ENCODE peak calls at places on chromosomes 3 and 15, in ten cellular contexts. One of them, this sample, is unnamed.

GRCh38 chr3:142857056-142857455 is 31.8 kb downstream of the PCOLCE2 start:
- DNase-seq in thoracic aorta: no peak
- DNase-seq in body of pancreas: peak; percentile 85
- DNase-seq in GM23248: peak; percentile 22
- DNase-seq in HepG2: peak; percentile 57
- DNase-seq in testis: peak; percentile 70
- DNase-seq in tibial artery: no peak
- DNase-seq in CD8-positive, alpha-beta memory T cell: no peak
- DNase-seq in PC-3: peak; percentile 52
- DNase-seq in stomach: peak; percentile 58
- DNase-seq in this sample: no peak

GRCh38 chr3:131794766-131795381 is 239.9 kb downstream of the CPNE4 start:
- DNase-seq in thoracic aorta: no peak
- DNase-seq in body of pancreas: peak; percentile 43
- DNase-seq in GM23248: peak; percentile 75
- DNase-seq in HepG2: peak; percentile 24
- DNase-seq in testis: peak; percentile 59
- DNase-seq in tibial artery: no peak
- DNase-seq in CD8-positive, alpha-beta memory T cell: no peak
- DNase-seq in PC-3: peak; percentile 76
- DNase-seq in stomach: no peak
- DNase-seq in this sample: no peak

GRCh38 chr3:149620291-149621020 is 37.4 kb downstream of the WWTR1 start:
- DNase-seq in thoracic aorta: no peak
- DNase-seq in body of pancreas: no peak
- DNase-seq in GM23248: peak; percentile 91
- DNase-seq in HepG2: no peak
- DNase-seq in testis: peak; percentile 44
- DNase-seq in tibial artery: no peak
- DNase-seq in CD8-positive, alpha-beta memory T cell: no peak
- DNase-seq in PC-3: peak; percentile 26
- DNase-seq in stomach: no peak
- DNase-seq in this sample: no peak

GRCh38 chr3:47012342-47013230 is 33.1 kb downstream of the NBEAL2 start:
- DNase-seq in thoracic aorta: no peak
- DNase-seq in body of pancreas: peak; percentile 46
- DNase-seq in GM23248: no peak
- DNase-seq in HepG2: no peak
- DNase-seq in testis: peak; percentile 12
- DNase-seq in tibial artery: no peak
- DNase-seq in CD8-positive, alpha-beta memory T cell: no peak
- DNase-seq in PC-3: no peak
- DNase-seq in stomach: peak; percentile 59
- DNase-seq in this sample: no peak

GRCh38 chr15:63544253-63545026 is 40.0 kb downstream of the USP3 start:
- DNase-seq in thoracic aorta: no peak
- DNase-seq in body of pancreas: no peak
- DNase-seq in GM23248: no peak
- DNase-seq in HepG2: no peak
- DNase-seq in testis: no peak
- DNase-seq in tibial artery: no peak
- DNase-seq in CD8-positive, alpha-beta memory T cell: no peak
- DNase-seq in PC-3: no peak
- DNase-seq in stomach: no peak
- DNase-seq in this sample: no peak

GRCh38 chr3:78825858-78826215 is 942.0 kb downstream of the ROBO1 start:
- DNase-seq in thoracic aorta: no peak
- DNase-seq in body of pancreas: no peak
- DNase-seq in GM23248: peak; percentile 15
- DNase-seq in HepG2: no peak
- DNase-seq in testis: no peak
- DNase-seq in tibial artery: no peak
- DNase-seq in CD8-positive, alpha-beta memory T cell: no peak
- DNase-seq in PC-3: no peak
- DNase-seq in stomach: no peak
- DNase-seq in this sample: no peak

GRCh38 chr3:39705351-39705900 is 104.0 kb upstream of the MYRIP start:
- DNase-seq in thoracic aorta: no peak
- DNase-seq in body of pancreas: no peak
- DNase-seq in GM23248: peak; percentile 33
- DNase-seq in HepG2: no peak
- DNase-seq in testis: no peak
- DNase-seq in tibial artery: no peak
- DNase-seq in CD8-positive, alpha-beta memory T cell: no peak
- DNase-seq in PC-3: peak; percentile 8
- DNase-seq in stomach: no peak
- DNase-seq in this sample: no peak

GRCh38 chr15:61049934-61050333 is 179.2 kb downstream of the RORA start:
- DNase-seq in thoracic aorta: no peak
- DNase-seq in body of pancreas: no peak
- DNase-seq in GM23248: no peak
- DNase-seq in HepG2: peak; percentile 24
- DNase-seq in testis: no peak
- DNase-seq in tibial artery: no peak
- DNase-seq in CD8-positive, alpha-beta memory T cell: no peak
- DNase-seq in PC-3: peak; percentile 66
- DNase-seq in stomach: peak; percentile 44
- DNase-seq in this sample: no peak

GRCh38 chr15:58797505-58797904 is 26.4 kb downstream of the MINDY2 start:
- DNase-seq in thoracic aorta: no peak
- DNase-seq in body of pancreas: no peak
- DNase-seq in GM23248: no peak
- DNase-seq in HepG2: no peak
- DNase-seq in testis: no peak
- DNase-seq in tibial artery: no peak
- DNase-seq in CD8-positive, alpha-beta memory T cell: no peak
- DNase-seq in PC-3: no peak
- DNase-seq in stomach: no peak
- DNase-seq in this sample: no peak

GRCh38 chr15:55799287-55800212 is 56.6 kb upstream of the PRTG start:
- DNase-seq in thoracic aorta: no peak
- DNase-seq in body of pancreas: peak; percentile 20
- DNase-seq in GM23248: peak; percentile 66
- DNase-seq in HepG2: peak; percentile 46
- DNase-seq in testis: peak; percentile 75
- DNase-seq in tibial artery: no peak
- DNase-seq in CD8-positive, alpha-beta memory T cell: no peak
- DNase-seq in PC-3: peak; percentile 43
- DNase-seq in stomach: peak; percentile 27
- DNase-seq in this sample: no peak

GRCh38 chr15:63528138-63528659 is 23.8 kb downstream of the USP3 start:
- DNase-seq in thoracic aorta: no peak
- DNase-seq in body of pancreas: no peak
- DNase-seq in GM23248: peak; percentile 18
- DNase-seq in HepG2: no peak
- DNase-seq in testis: no peak
- DNase-seq in tibial artery: no peak
- DNase-seq in CD8-positive, alpha-beta memory T cell: no peak
- DNase-seq in PC-3: no peak
- DNase-seq in stomach: no peak
- DNase-seq in this sample: no peak

GRCh38 chr3:47365213-47366153 is 15.3 kb upstream of the PTPN23 start:
- DNase-seq in thoracic aorta: no peak
- DNase-seq in body of pancreas: peak; percentile 21
- DNase-seq in GM23248: peak; percentile 81
- DNase-seq in HepG2: no peak
- DNase-seq in testis: no peak
- DNase-seq in tibial artery: no peak
- DNase-seq in CD8-positive, alpha-beta memory T cell: no peak
- DNase-seq in PC-3: peak; percentile 86
- DNase-seq in stomach: peak; percentile 44
- DNase-seq in this sample: no peak

GRCh38 chr3:158532099-158532734 is 38.8 kb upstream of the MLF1 start:
- DNase-seq in thoracic aorta: no peak
- DNase-seq in body of pancreas: no peak
- DNase-seq in GM23248: peak; percentile 67
- DNase-seq in HepG2: peak; percentile 44
- DNase-seq in testis: peak; percentile 23
- DNase-seq in tibial artery: no peak
- DNase-seq in CD8-positive, alpha-beta memory T cell: no peak
- DNase-seq in PC-3: peak; percentile 53
- DNase-seq in stomach: no peak
- DNase-seq in this sample: no peak

GRCh38 chr3:54649551-54649950 is 278.3 kb downstream of the LRTM1 start:
- DNase-seq in thoracic aorta: no peak
- DNase-seq in body of pancreas: no peak
- DNase-seq in GM23248: no peak
- DNase-seq in HepG2: no peak
- DNase-seq in testis: no peak
- DNase-seq in tibial artery: no peak
- DNase-seq in CD8-positive, alpha-beta memory T cell: no peak
- DNase-seq in PC-3: no peak
- DNase-seq in stomach: no peak
- DNase-seq in this sample: no peak

GRCh38 chr3:101913173-101913572 is 63.9 kb downstream of the NFKBIZ start:
- DNase-seq in thoracic aorta: no peak
- DNase-seq in body of pancreas: no peak
- DNase-seq in GM23248: no peak
- DNase-seq in HepG2: no peak
- DNase-seq in testis: no peak
- DNase-seq in tibial artery: no peak
- DNase-seq in CD8-positive, alpha-beta memory T cell: no peak
- DNase-seq in PC-3: peak; percentile 79
- DNase-seq in stomach: no peak
- DNase-seq in this sample: no peak
- H3K27ac ChIP-seq in thoracic aorta: no peak overlapping the region
- H3K27ac ChIP-seq in body of pancreas: no peak overlapping the region
- H3K27ac ChIP-seq in GM23248: no peak overlapping the region
- H3K27ac ChIP-seq in HepG2: no peak overlapping the region
- H3K27ac ChIP-seq in testis: no peak overlapping the region
- H3K27ac ChIP-seq in tibial artery: no peak overlapping the region
- H3K27ac ChIP-seq in CD8-positive, alpha-beta memory T cell: no peak overlapping the region
- H3K27ac ChIP-seq in PC-3: peak overlapping the region; percentile 80
- H3K27ac ChIP-seq in stomach: no peak overlapping the region
- H3K27ac ChIP-seq in this sample: no peak overlapping the region

GRCh38 chr3:141547791-141548190 is 61.0 kb downstream of the RASA2 start:
- DNase-seq in thoracic aorta: no peak
- DNase-seq in body of pancreas: no peak
- DNase-seq in GM23248: no peak
- DNase-seq in HepG2: no peak
- DNase-seq in testis: no peak
- DNase-seq in tibial artery: no peak
- DNase-seq in CD8-positive, alpha-beta memory T cell: no peak
- DNase-seq in PC-3: no peak
- DNase-seq in stomach: no peak
- DNase-seq in this sample: no peak
- H3K9me3 ChIP-seq in thoracic aorta: peaks cover 4% of the 10 kb centered on the region
- H3K9me3 ChIP-seq in body of pancreas: no peaks in the 10 kb centered on the region
- H3K9me3 ChIP-seq in GM23248: no peaks in the 10 kb centered on the region
- H3K9me3 ChIP-seq in HepG2: no peaks in the 10 kb centered on the region
- H3K9me3 ChIP-seq in testis: no peaks in the 10 kb centered on the region
- H3K9me3 ChIP-seq in tibial artery: peaks cover 4% of the 10 kb centered on the region
- H3K9me3 ChIP-seq in CD8-positive, alpha-beta memory T cell: peaks cover 4% of the 10 kb centered on the region
- H3K9me3 ChIP-seq in PC-3: no peaks in the 10 kb centered on the region
- H3K9me3 ChIP-seq in stomach: peaks cover 10% of the 10 kb centered on the region
- H3K9me3 ChIP-seq in this sample: peaks cover 11% of the 10 kb centered on the region

DNA sequence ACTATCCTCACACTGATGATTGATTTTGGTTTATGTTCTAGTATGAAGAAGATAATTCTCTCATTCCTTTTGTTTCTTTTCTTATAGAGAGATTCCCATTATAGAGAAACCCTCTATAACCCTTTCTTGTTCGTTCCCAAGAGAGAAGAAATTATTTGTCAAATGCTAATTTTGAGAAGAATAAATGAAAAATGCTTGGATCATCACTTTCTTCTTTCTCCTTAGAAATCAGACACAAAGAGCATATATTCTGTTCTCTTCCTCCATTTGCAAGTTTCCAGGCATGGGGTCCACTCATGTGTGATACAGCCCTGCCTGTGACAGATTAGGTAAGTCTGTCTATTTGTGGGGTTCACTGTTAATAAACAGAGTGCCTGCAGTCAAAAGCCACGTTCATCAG is 222.6 kb upstream of the NECTIN3 start:
- DNase-seq in thoracic aorta: no peak
- DNase-seq in body of pancreas: no peak
- DNase-seq in GM23248: no peak
- DNase-seq in HepG2: no peak
- DNase-seq in testis: no peak
- DNase-seq in tibial artery: no peak
- DNase-seq in CD8-positive, alpha-beta memory T cell: no peak
- DNase-seq in PC-3: no peak
- DNase-seq in stomach: no peak
- DNase-seq in this sample: no peak
- H3K27me3 ChIP-seq in thoracic aorta: no peaks in the 10 kb centered on the region
- H3K27me3 ChIP-seq in body of pancreas: no peaks in the 10 kb centered on the region
- H3K27me3 ChIP-seq in GM23248: no peaks in the 10 kb centered on the region
- H3K27me3 ChIP-seq in HepG2: no peaks in the 10 kb centered on the region
- H3K27me3 ChIP-seq in testis: no peaks in the 10 kb centered on the region
- H3K27me3 ChIP-seq in tibial artery: no peaks in the 10 kb centered on the region
- H3K27me3 ChIP-seq in CD8-positive, alpha-beta memory T cell: no peaks in the 10 kb centered on the region
- H3K27me3 ChIP-seq in PC-3: no peaks in the 10 kb centered on the region
- H3K27me3 ChIP-seq in stomach: no peaks in the 10 kb centered on the region
- H3K27me3 ChIP-seq in this sample: no peaks in the 10 kb centered on the region

DNA sequence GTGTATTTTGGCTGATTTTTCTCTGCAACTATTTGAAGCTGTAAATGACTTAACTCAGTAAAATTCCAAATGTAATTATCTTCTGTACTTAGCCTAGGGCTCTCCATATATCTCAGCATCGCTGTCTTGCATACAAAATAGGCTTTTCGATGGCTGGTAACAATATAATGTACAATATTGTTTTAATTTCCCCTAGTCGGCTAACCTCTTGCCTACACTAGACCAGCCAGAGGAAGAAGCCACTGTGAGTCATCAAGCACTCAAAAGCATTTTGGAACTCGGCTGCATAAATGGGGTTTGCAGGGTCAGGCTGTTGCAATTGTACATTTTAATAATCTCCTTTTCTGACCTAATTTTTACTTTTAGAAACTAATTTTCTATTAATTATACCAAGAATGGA is 583.8 kb downstream of the FOXP1 start:
- DNase-seq in thoracic aorta: no peak
- DNase-seq in body of pancreas: peak; percentile 29
- DNase-seq in GM23248: peak; percentile 92
- DNase-seq in HepG2: no peak
- DNase-seq in testis: no peak
- DNase-seq in tibial artery: no peak
- DNase-seq in CD8-positive, alpha-beta memory T cell: no peak
- DNase-seq in PC-3: peak; percentile 75
- DNase-seq in stomach: no peak
- DNase-seq in this sample: no peak
- H3K27ac ChIP-seq in thoracic aorta: no peak overlapping the region
- H3K27ac ChIP-seq in body of pancreas: no peak overlapping the region
- H3K27ac ChIP-seq in GM23248: peak overlapping the region; percentile 51
- H3K27ac ChIP-seq in HepG2: no peak overlapping the region
- H3K27ac ChIP-seq in testis: no peak overlapping the region
- H3K27ac ChIP-seq in tibial artery: no peak overlapping the region
- H3K27ac ChIP-seq in CD8-positive, alpha-beta memory T cell: no peak overlapping the region
- H3K27ac ChIP-seq in PC-3: no peak overlapping the region
- H3K27ac ChIP-seq in stomach: no peak overlapping the region
- H3K27ac ChIP-seq in this sample: no peak overlapping the region

GRCh38 chr15:19973718-19974117 is 567.9 kb downstream of the GOLGA6L6 start:
- DNase-seq in thoracic aorta: no peak
- DNase-seq in body of pancreas: no peak
- DNase-seq in GM23248: no peak
- DNase-seq in HepG2: no peak
- DNase-seq in testis: peak; percentile 71
- DNase-seq in tibial artery: no peak
- DNase-seq in CD8-positive, alpha-beta memory T cell: no peak
- DNase-seq in PC-3: no peak
- DNase-seq in stomach: no peak
- DNase-seq in this sample: no peak
- H3K9me3 ChIP-seq in thoracic aorta: no peaks in the 10 kb centered on the region
- H3K9me3 ChIP-seq in body of pancreas: no peaks in the 10 kb centered on the region
- H3K9me3 ChIP-seq in GM23248: no peaks in the 10 kb centered on the region
- H3K9me3 ChIP-seq in HepG2: peaks cover 37% of the 10 kb centered on the region
- H3K9me3 ChIP-seq in testis: no peaks in the 10 kb centered on the region
- H3K9me3 ChIP-seq in tibial artery: no peaks in the 10 kb centered on the region
- H3K9me3 ChIP-seq in CD8-positive, alpha-beta memory T cell: no peaks in the 10 kb centered on the region
- H3K9me3 ChIP-seq in PC-3: no peaks in the 10 kb centered on the region
- H3K9me3 ChIP-seq in stomach: peaks cover 8% of the 10 kb centered on the region
- H3K9me3 ChIP-seq in this sample: no peaks in the 10 kb centered on the region

This sample was measured in right atrium auricular region.